ENCODE peak calls at places on chromosomes 16 and 17, in five cellular contexts. K, L, M, O and Y are unnamed samples.

GRCh38 chr17:55301521-55302406 is 37.0 kb downstream of the HLF start:
- DNase-seq in L (peak), K (peak), M (no peak), O (no peak), Y (no peak)

GRCh38 chr17:29617481-29618271 is 5.0 kb downstream of the CORO6 start:
- DNase-seq in O (peak), L (peak), M (peak), K (peak), Y (peak)

GRCh38 chr17:12519956-12520594 is 145.6 kb upstream of the MYOCD start:
- DNase-seq in L (no peak), O (no peak), M (peak), K (peak), Y (no peak)

GRCh38 chr16:1495281-1496262 is 2.4 kb downstream of the TELO2 start:
- DNase-seq in M (no peak), O (no peak), K (no peak), L (no peak), Y (no peak)

GRCh38 chr17:14923981-14924380 is 341.1 kb downstream of the PMP22 start:
- DNase-seq in M (no peak), O (no peak), K (no peak), L (no peak), Y (no peak)

GRCh38 chr17:979539-980405 is at the start of gene NXN:
- DNase-seq in K (peak), L (peak), O (peak), M (peak), Y (peak)

GRCh38 chr17:2875608-2876007 is 79.4 kb downstream of the RAP1GAP2 start:
- DNase-seq in M (no peak), K (no peak), L (no peak), O (no peak), Y (no peak)

GRCh38 chr16:86181526-86181925 is 282.6 kb downstream of the IRF8 start:
- DNase-seq in O (no peak), M (no peak), L (no peak), K (no peak), Y (no peak)

GRCh38 chr16:51705142-51705541 is 554.1 kb upstream of the SALL1 start:
- DNase-seq in O (no peak), K (no peak), L (no peak), M (no peak), Y (no peak)